ENCODE peak calls at places on chromosomes 13 and 19, in four cellular contexts. M is PC-3, G is HepG2, W is GM23248. Q is an unnamed sample.

GRCh38 chr19:43778651-43779050 is 2.1 kb downstream of the KCNN4 start:
- DNase-seq in M (no peak), G (no peak), W (no peak), Q (no peak)

GRCh38 chr19:38657633-38658222 is 10.3 kb downstream of the ACTN4 start:
- DNase-seq in M (peak), G (no peak), W (peak), Q (no peak)

GRCh38 chr13:77509221-77509620 is 26.3 kb upstream of the SCEL start:
- DNase-seq in M (peak), G (no peak), W (peak), Q (no peak)

GRCh38 chr13:45393941-45394570 is 24.1 kb downstream of the SLC25A30 start:
- DNase-seq in M (peak), G (peak), W (peak), Q (peak)

GRCh38 chr19:41734585-41734984 is 20.7 kb upstream of the CEACAM6 start:
- DNase-seq in M (peak), G (no peak), W (no peak), Q (no peak)

GRCh38 chr19:53962887-53963435 is at the start of gene CACNG8:
- DNase-seq in M (no peak), G (no peak), W (no peak), Q (no peak)

GRCh38 chr19:38769635-38770211 is 3.6 kb downstream of the LGALS7 start:
- DNase-seq in M (no peak), G (no peak), W (peak), Q (peak)

GRCh38 chr19:42246143-42246868 is 3.9 kb upstream of the GSK3A start:
- DNase-seq in M (peak), G (no peak), W (peak), Q (peak)

GRCh38 chr19:17686592-17687042 is 1.5 kb downstream of the UNC13A start:
- DNase-seq in M (peak), G (no peak), W (peak), Q (peak)

GRCh38 chr13:35573639-35574038 is 97.2 kb upstream of the MAB21L1 start:
- DNase-seq in M (no peak), G (no peak), W (no peak), Q (no peak)

GRCh38 chr13:24659239-24659638 is 21.0 kb upstream of the ATP12A start:
- DNase-seq in M (peak), G (no peak), W (no peak), Q (no peak)
- H3K27ac ChIP-seq in M (no peak), G (no peak), W (no peak), Q (no peak)

DNA sequence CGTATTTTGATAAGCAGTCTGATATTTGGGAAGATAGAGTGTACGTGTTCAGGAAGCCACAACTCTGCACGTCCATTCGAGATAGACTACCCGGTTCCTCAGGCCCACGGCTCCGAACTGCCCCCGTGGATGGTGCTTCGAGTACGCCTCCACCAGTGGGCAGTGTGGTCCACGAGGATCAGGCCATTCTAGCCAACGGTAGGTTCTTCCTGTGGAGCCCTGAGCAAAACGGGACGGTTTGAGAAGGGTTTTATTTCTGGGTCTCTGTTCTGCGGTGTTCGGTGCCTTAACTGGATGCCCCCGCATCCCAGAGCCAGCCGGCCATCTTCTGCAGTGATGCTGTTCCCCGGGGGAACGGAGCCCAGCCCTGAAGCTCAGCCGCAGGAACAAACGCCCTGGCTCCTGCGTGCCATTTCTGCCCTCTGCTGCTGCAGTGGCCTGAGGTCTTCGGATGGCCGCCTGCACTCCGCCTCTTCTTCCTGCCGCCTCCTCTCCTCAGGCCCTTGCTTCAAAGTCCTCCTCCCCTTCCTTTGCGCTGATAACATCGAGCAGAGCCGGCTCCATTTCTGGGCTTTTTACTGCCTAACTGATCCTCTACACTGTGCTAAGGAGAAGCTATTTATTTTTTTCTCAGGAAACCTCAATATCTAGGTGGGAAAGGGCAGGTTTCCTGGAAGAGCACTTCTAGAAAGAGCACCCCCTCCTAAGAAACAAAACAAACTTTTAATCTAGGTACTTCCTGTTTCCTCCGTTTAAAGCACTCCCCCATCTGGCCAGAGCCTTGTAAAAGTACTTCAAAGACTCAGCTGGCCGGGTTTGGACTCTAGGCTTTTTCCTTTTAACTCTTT is 36.2 kb upstream of the SLC46A3 start:
- DNase-seq in M (peak), G (peak), W (peak), Q (peak)
- H3K4me3 ChIP-seq in M (no peak), G (no peak), W (no peak), Q (no peak)

GRCh38 chr13:33188093-33188882 is 97.3 kb downstream of the STARD13 start:
- DNase-seq in M (peak), G (no peak), W (peak), Q (no peak)
- H3K9ac ChIP-seq in M (no peak), G (no peak), W (peak), Q (no peak)

GRCh38 chr13:31129419-31129818 is 32.3 kb downstream of the HSPH1 start:
- DNase-seq in M (no peak), G (no peak), W (no peak), Q (no peak)

GRCh38 chr13:31134055-31134711 is 27.5 kb downstream of the HSPH1 start:
- DNase-seq in M (no peak), G (no peak), W (no peak), Q (no peak)

GRCh38 chr13:31131470-31131961 is 30.2 kb downstream of the HSPH1 start:
- DNase-seq in M (no peak), G (no peak), W (no peak), Q (no peak)
- H3K27ac ChIP-seq in M (no peak), G (no peak), W (no peak), Q (no peak)

GRCh38 chr19:35249146-35249847 is 495 bp downstream of the LSR start:
- DNase-seq in M (no peak), G (no peak), W (no peak), Q (peak)
- H3K4me3 ChIP-seq in M (peak), G (peak), W (no peak), Q (peak)

GRCh38 chr13:40662866-40663265 is 3.6 kb downstream of the FOXO1 start:
- DNase-seq in M (no peak), G (no peak), W (no peak), Q (peak)
- H3K9ac ChIP-seq in M (no peak), G (peak), W (no peak), Q (peak)

DNA sequence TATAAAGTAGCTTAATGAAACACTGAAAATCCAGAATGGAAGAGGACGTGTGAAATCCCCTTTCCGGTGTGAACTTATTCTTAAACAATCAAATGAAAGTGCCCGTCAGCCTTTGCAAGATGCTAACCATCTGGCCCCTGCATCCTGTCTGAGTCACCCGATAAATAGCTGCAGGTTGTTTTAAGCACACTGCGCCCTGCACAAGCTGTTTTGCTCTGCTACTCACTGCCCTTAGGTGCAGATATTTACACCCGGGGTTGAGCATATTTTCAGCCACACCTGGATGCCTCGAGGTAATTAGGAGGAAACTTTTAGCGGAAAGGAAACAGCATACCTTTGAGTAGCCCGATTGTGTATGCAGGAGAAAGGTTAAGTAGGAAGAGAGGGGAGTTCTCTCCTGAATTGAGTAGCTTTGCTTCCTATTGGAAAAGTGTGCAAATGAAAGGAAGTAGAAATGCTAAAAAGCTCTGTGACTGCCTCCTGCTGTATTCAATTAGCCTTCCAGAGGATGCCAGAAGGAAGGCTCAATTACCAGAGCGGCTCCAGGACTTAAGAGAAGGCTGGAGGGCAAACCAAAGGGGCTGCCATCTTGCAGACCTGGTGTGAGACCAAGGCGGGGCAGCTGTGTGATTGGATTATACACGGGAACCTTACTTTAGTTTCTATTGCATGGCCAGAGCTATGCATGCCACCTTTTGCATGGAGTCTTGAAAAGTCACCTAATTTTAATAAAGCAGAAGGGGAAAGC is 42.5 kb downstream of the IRS2 start:
- DNase-seq in M (peak), G (no peak), W (peak), Q (peak)
- H3K27ac ChIP-seq in M (peak), G (no peak), W (no peak), Q (no peak)

GRCh38 chr13:20258208-20258962 is 26.3 kb upstream of the GJB6 start:
- DNase-seq in M (no peak), G (no peak), W (peak), Q (no peak)

GRCh38 chr13:20264271-20265018 is 32.3 kb upstream of the GJB6 start:
- DNase-seq in M (no peak), G (no peak), W (no peak), Q (no peak)

GRCh38 chr13:20254076-20254475 is 22.0 kb upstream of the GJB6 start:
- DNase-seq in M (peak), G (no peak), W (no peak), Q (no peak)

GRCh38 chr13:20263393-20264044 is 31.4 kb upstream of the GJB6 start:
- DNase-seq in M (no peak), G (peak), W (no peak), Q (no peak)

GRCh38 chr13:20258963-20259288 is 26.8 kb upstream of the GJB6 start:
- DNase-seq in M (no peak), G (no peak), W (no peak), Q (no peak)
- H3K4me3 ChIP-seq in M (peak), G (peak), W (peak), Q (no peak)

GRCh38 chr19:4233282-4233853 is 4.0 kb downstream of the EBI3 start:
- DNase-seq in M (peak), G (peak), W (peak), Q (peak)
- H3K9ac ChIP-seq in M (no peak), G (peak), W (no peak), Q (no peak)

Q was measured in endodermal cell.